ENCODE peak calls at places on chromosomes 11 and 22, in four cellular contexts. S is A549, X is GM12878, V is K562. L is an unnamed sample.

GRCh38 chr22:41664490-41664889 is 24.2 kb downstream of the SNU13 start:
- DNase-seq in S (no peak), X (no peak), V (no peak), L (no peak)

GRCh38 chr22:31957970-31958594 is 13.7 kb downstream of the YWHAH start:
- DNase-seq in S (no peak), X (no peak), V (no peak), L (no peak)

GRCh38 chr22:47297261-47298016 is 535.0 kb downstream of the TBC1D22A start:
- DNase-seq in S (no peak), X (no peak), V (no peak), L (no peak)

GRCh38 chr11:67027483-67027930 is 4.6 kb downstream of the SYT12 start:
- DNase-seq in S (no peak), X (no peak), V (no peak), L (no peak)

GRCh38 chr11:61866231-61866957 is 25.0 kb downstream of the FADS3 start:
- DNase-seq in S (no peak), X (no peak), V (peak), L (no peak)

GRCh38 chr11:8328231-8328794 is 64.6 kb upstream of the LMO1 start:
- DNase-seq in S (no peak), X (no peak), V (no peak), L (no peak)

GRCh38 chr11:8282621-8283509 is 19.2 kb upstream of the LMO1 start:
- DNase-seq in S (no peak), X (no peak), V (no peak), L (no peak)

GRCh38 chr11:59818572-59818971 is 8.0 kb upstream of the MRPL16 start:
- DNase-seq in S (no peak), X (no peak), V (no peak), L (peak)

GRCh38 chr11:35943761-35944502 is at the start of gene LDLRAD3:
- DNase-seq in S (peak), X (no peak), V (peak), L (peak)

GRCh38 chr11:61413496-61413895 is 16.3 kb downstream of the CPSF7 start:
- DNase-seq in S (no peak), X (no peak), V (no peak), L (no peak)

GRCh38 chr11:28528217-28528616 is 420.0 kb downstream of the METTL15 start:
- DNase-seq in S (no peak), X (no peak), V (no peak), L (no peak)

GRCh38 chr11:2520736-2521035 is 75.9 kb downstream of the KCNQ1 start:
- DNase-seq in S (no peak), X (no peak), V (no peak), L (no peak)

GRCh38 chr11:66782726-66783125 is 53.7 kb upstream of the SPTBN2 start:
- DNase-seq in S (no peak), X (no peak), V (no peak), L (no peak)

GRCh38 chr11:128409476-128409875 is 177.9 kb downstream of the ETS1 start:
- DNase-seq in S (no peak), X (no peak), V (no peak), L (no peak)

GRCh38 chr11:128400382-128401203 is 186.8 kb downstream of the ETS1 start:
- DNase-seq in S (no peak), X (no peak), V (no peak), L (no peak)

GRCh38 chr11:128407962-128408361 is 179.4 kb downstream of the ETS1 start:
- DNase-seq in S (no peak), X (no peak), V (no peak), L (peak)

GRCh38 chr11:128406365-128406706 is 181.0 kb downstream of the ETS1 start:
- DNase-seq in S (no peak), X (no peak), V (no peak), L (no peak)

DNA sequence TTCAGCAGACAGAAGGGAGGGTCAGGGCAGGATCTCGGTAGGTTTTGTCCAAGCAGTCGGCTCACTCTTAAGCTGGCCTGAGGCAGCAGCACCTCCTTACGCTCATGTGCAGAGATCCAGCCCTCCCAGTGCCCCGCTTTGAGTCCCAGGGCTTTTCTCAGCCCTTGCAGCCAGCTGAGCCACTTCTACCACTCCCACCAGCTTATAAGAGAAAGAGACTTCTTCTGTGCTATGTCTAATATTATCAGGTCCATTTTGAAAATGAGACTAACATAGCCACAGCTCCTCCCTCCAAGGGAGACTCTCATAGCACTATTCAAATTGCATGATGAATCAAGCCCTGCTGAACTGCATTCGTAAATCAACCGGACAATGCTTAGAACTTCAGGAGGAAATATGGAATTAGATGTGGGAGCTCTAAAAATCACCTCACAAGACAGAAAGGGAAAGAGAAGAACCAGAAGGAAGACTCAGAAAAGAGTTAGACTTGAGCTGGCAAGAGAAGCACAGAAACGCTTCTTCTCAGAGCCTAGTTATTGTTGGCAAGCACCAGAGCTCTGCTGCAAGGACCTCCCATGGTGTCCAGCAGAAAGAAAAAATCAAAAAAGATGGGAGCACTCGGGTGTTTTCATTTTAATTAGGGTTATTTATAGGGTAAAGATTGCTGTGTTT is 181.5 kb downstream of the ETS1 start:
- DNase-seq in S (no peak), X (no peak), V (no peak), L (no peak)
- TF ChIP-seq MYC in S (no peak), X (no peak), V (no peak), L (no peak)

GRCh38 chr11:75439495-75440120 is 6.6 kb upstream of the KLHL35 start:
- DNase-seq in S (no peak), X (no peak), V (no peak), L (no peak)

GRCh38 chr11:75440960-75441803 is 8.2 kb upstream of the KLHL35 start:
- DNase-seq in S (no peak), X (no peak), V (no peak), L (no peak)

GRCh38 chr11:75441804-75442132 is 8.8 kb upstream of the KLHL35 start:
- DNase-seq in S (no peak), X (no peak), V (no peak), L (no peak)

GRCh38 chr11:75443043-75443442 is 10.0 kb upstream of the KLHL35 start:
- DNase-seq in S (no peak), X (no peak), V (no peak), L (no peak)

GRCh38 chr11:75442161-75442885 is 9.3 kb upstream of the KLHL35 start:
- DNase-seq in S (no peak), X (no peak), V (no peak), L (no peak)
- TF ChIP-seq CTCF in S (no peak), X (no peak), V (no peak), L (no peak)

GRCh38 chr22:17154971-17155370 is 4.1 kb downstream of the HDHD5 start:
- DNase-seq in S (no peak), X (no peak), V (no peak), L (no peak)
- TF ChIP-seq MYC in S (no peak), X (no peak), V (no peak), L (no peak)

DNA sequence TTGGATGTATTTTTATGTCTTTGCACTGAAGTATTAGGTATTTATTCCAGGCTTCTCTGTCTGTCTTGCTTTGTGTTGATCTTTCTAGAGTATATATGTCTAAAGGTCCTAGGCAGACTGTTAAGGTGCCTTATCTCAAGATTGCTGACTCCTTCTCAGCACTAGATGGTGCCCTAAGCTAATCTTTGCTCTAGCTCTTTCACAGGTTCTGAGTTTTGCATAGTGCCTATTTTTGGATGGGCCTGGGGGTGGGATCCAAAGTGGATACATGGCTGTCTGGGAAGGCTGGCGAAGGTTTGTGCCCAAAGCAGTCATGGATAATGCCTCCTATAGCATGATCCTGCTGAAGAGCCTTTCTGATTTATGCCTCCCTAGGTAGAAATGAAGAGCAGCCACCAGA is 154.9 kb downstream of the TRPC6 start:
- DNase-seq in S (peak), X (no peak), V (no peak), L (peak)
- TF ChIP-seq CTCF in S (peak), X (peak), V (no peak), L (peak)

GRCh38 chr22:21652010-21652546 is 10.0 kb downstream of the SDF2L1 start:
- DNase-seq in S (peak), X (peak), V (peak), L (no peak)
- TF ChIP-seq MYC in S (peak), X (peak), V (no peak), L (no peak)